ENCODE peak calls at places on chromosomes 16 and 17, in ten cellular contexts. M, F, J, P, Z, T, R, I, G and W are unnamed samples.

GRCh38 chr17:58307468-58308172 is 21.0 kb downstream of the TSPOAP1 start:
- DNase-seq in I (peak), F (no peak), Z (peak), G (no peak), P (no peak), T (no peak), M (no peak), J (no peak), R (no peak), W (no peak)

GRCh38 chr16:9047689-9048301 is 43.6 kb upstream of the HAPSTR1 start:
- DNase-seq in J (peak), T (peak), Z (peak), R (peak), M (peak), F (peak), G (peak), I (peak), P (peak), W (peak)

GRCh38 chr16:50879873-50880695 is 138.2 kb downstream of the CYLD start:
- DNase-seq in P (no peak), T (no peak), G (peak), Z (no peak), F (no peak), J (no peak), I (peak), R (peak), M (no peak), W (peak)

GRCh38 chr17:82490512-82491195 is 28.9 kb upstream of the FOXK2 start:
- DNase-seq in M (no peak), R (peak), P (no peak), J (no peak), T (peak), F (no peak), I (no peak), G (no peak), Z (no peak), W (peak)

GRCh38 chr16:47470810-47471209 is 9.7 kb downstream of the PHKB start:
- DNase-seq in M (no peak), R (no peak), I (no peak), J (no peak), T (no peak), P (no peak), Z (no peak), G (no peak), F (no peak), W (no peak)

GRCh38 chr17:47701603-47702002 is 7.6 kb downstream of the TBKBP1 start:
- DNase-seq in P (no peak), F (no peak), Z (peak), R (no peak), M (no peak), T (no peak), J (no peak), I (no peak), G (no peak), W (no peak)

GRCh38 chr17:29748400-29748799 is 125.7 kb upstream of the CORO6 start:
- DNase-seq in T (no peak), G (no peak), I (no peak), F (no peak), J (no peak), M (no peak), P (no peak), Z (no peak), R (no peak), W (no peak)

GRCh38 chr17:78774456-78774855 is 7.6 kb downstream of the CYTH1 start:
- DNase-seq in M (no peak), T (no peak), F (no peak), I (no peak), P (no peak), G (no peak), R (no peak), J (no peak), Z (no peak), W (no peak)

GRCh38 chr17:63697341-63698286 is 2.3 kb downstream of the LIMD2 start:
- DNase-seq in P (peak), I (peak), G (peak), F (peak), M (peak), R (peak), T (no peak), Z (peak), J (peak), W (no peak)